ENCODE peak calls at places on chromosome 21, in nine cellular contexts. V is COR-L47; H is stimulated activated naive B cell treated with anti-CD40 and anti-IgM and Interleukin-4, amounts not matched to agents 10 μg/mL and 1 μg/mL and 100 μg/mL, for 72 hours; B is tibial artery; R is hypothalamus; C is stomach; N is AG08396; K is T-cell; D is IMR-90. L is an unnamed sample.

GRCh38 chr21:27219068-27219467 is 252.2 kb upstream of the ADAMTS5 start:
- DNase-seq in R (no peak), C (no peak), V (no peak), B (no peak), N (peak), D (peak), H (no peak), K (no peak), L (no peak)

GRCh38 chr21:46384556-46384955 is 60.6 kb downstream of the PCNT start:
- DNase-seq in D (no peak), C (no peak), V (no peak), N (no peak), R (no peak), H (no peak), K (no peak), B (no peak), L (no peak)

GRCh38 chr21:25329227-25329626 is 278.1 kb downstream of the MRPL39 start:
- DNase-seq in D (peak), H (no peak), R (no peak), C (no peak), N (peak), K (no peak), B (no peak), V (no peak), L (no peak)

GRCh38 chr21:42176864-42177263 is 42.1 kb upstream of the ABCG1 start:
- DNase-seq in B (no peak), V (no peak), H (no peak), C (no peak), K (no peak), D (no peak), N (no peak), R (no peak), L (no peak)

GRCh38 chr21:45612096-45613019 is 31.2 kb upstream of the PCBP3 start:
- DNase-seq in C (no peak), D (peak), B (peak), N (peak), V (no peak), K (no peak), R (no peak), H (no peak), L (no peak)

GRCh38 chr21:42426424-42426823 is 22.7 kb downstream of the UBASH3A start:
- DNase-seq in K (no peak), D (no peak), N (no peak), V (no peak), R (no peak), B (no peak), C (no peak), H (no peak), L (no peak)

GRCh38 chr21:15564907-15565306 is 164.9 kb upstream of the USP25 start:
- DNase-seq in H (no peak), N (no peak), B (no peak), D (no peak), K (no peak), V (no peak), C (no peak), R (no peak), L (no peak)

GRCh38 chr21:26659181-26659580 is 86.1 kb upstream of the CYYR1 start:
- DNase-seq in V (no peak), N (no peak), C (no peak), R (no peak), H (no peak), B (no peak), D (no peak), K (no peak), L (no peak)

GRCh38 chr21:34952701-34953100 is 96.4 kb downstream of the RUNX1 start:
- DNase-seq in K (no peak), C (no peak), N (no peak), D (no peak), V (peak), B (no peak), R (no peak), H (no peak), L (no peak)

GRCh38 chr21:41816583-41817165 is 49.8 kb upstream of the RIPK4 start:
- DNase-seq in B (peak), D (peak), R (peak), C (peak), N (peak), K (peak), V (peak), H (peak), L (peak)

GRCh38 chr21:30146558-30147282 is 19.9 kb downstream of the CLDN17 start:
- DNase-seq in C (no peak), R (no peak), H (no peak), D (no peak), K (no peak), V (peak), N (no peak), B (no peak), L (no peak)

GRCh38 chr21:14874379-14874778 is 190.4 kb downstream of the NRIP1 start:
- DNase-seq in D (no peak), H (no peak), R (no peak), C (no peak), N (no peak), V (no peak), B (no peak), K (no peak), L (no peak)

GRCh38 chr21:45952974-45953373 is 28.6 kb upstream of the COL6A1 start:
- DNase-seq in R (no peak), D (no peak), N (no peak), V (no peak), B (no peak), K (no peak), H (no peak), C (no peak), L (no peak)

GRCh38 chr21:16020878-16021277 is 291.1 kb downstream of the USP25 start:
- DNase-seq in H (no peak), B (no peak), N (no peak), K (no peak), R (no peak), C (no peak), D (no peak), V (no peak), L (no peak)

GRCh38 chr21:39681845-39682244 is 63.1 kb upstream of the IGSF5 start:
- DNase-seq in H (no peak), D (peak), V (no peak), C (no peak), N (no peak), K (no peak), B (no peak), R (no peak), L (no peak)

GRCh38 chr21:37712204-37712934 is 203.9 kb downstream of the KCNJ6 start:
- DNase-seq in N (peak), C (peak), H (peak), B (peak), R (peak), V (peak), D (peak), K (peak), L (peak)

GRCh38 chr21:45995686-45996179 is 14.2 kb downstream of the COL6A1 start:
- DNase-seq in C (peak), B (peak), R (no peak), K (no peak), H (no peak), V (no peak), N (no peak), D (no peak), L (no peak)

GRCh38 chr21:43196789-43197188 is 28.0 kb downstream of the CRYAA start:
- DNase-seq in C (peak), B (peak), R (no peak), N (no peak), K (no peak), D (no peak), V (peak), H (no peak), L (no peak)

GRCh38 chr21:40143822-40144525 is 276.7 kb downstream of the PCP4 start:
- DNase-seq in C (peak), R (no peak), V (peak), H (no peak), B (no peak), D (peak), K (no peak), N (peak), L (no peak)

GRCh38 chr21:42414928-42415769 is 11.4 kb downstream of the UBASH3A start:
- DNase-seq in H (peak), R (no peak), V (no peak), N (no peak), K (peak), C (peak), B (no peak), D (peak), L (peak)

GRCh38 chr21:25953659-25954058 is 216.9 kb downstream of the APP start:
- DNase-seq in B (no peak), H (no peak), R (no peak), V (no peak), D (no peak), K (no peak), N (no peak), C (no peak), L (no peak)

GRCh38 chr21:42063578-42064521 is 7.3 kb upstream of the UMODL1 start:
- DNase-seq in D (no peak), C (peak), H (peak), R (no peak), V (no peak), K (peak), N (no peak), B (no peak), L (peak)

GRCh38 chr21:16196521-16197208 is 466.9 kb downstream of the USP25 start:
- DNase-seq in R (no peak), K (no peak), C (no peak), H (no peak), B (no peak), D (no peak), N (no peak), V (no peak), L (peak)

GRCh38 chr21:45420061-45420521 is 15.1 kb downstream of the COL18A1 start:
- DNase-seq in N (no peak), R (peak), D (no peak), H (no peak), C (peak), B (peak), K (no peak), V (peak), L (no peak)

GRCh38 chr21:42146821-42147220 is 72.1 kb upstream of the ABCG1 start:
- DNase-seq in C (no peak), R (no peak), B (no peak), K (no peak), N (no peak), H (no peak), D (no peak), V (no peak), L (no peak)

GRCh38 chr21:34639882-34640788 is 25.2 kb upstream of the RCAN1 start:
- DNase-seq in B (no peak), R (no peak), C (no peak), V (no peak), K (no peak), N (no peak), D (peak), H (no peak), L (no peak)

GRCh38 chr21:44335266-44336059 is 3.7 kb downstream of the CFAP410 start:
- DNase-seq in K (no peak), H (no peak), R (no peak), D (no peak), N (no peak), C (no peak), V (no peak), B (no peak), L (no peak)

L was measured in naive thymus-derived CD4-positive, alpha-beta T cell.